ENCODE peak calls at places on chromosomes 4 and X, in seven cellular contexts. H, U, K, S, A, T and V are unnamed samples.

GRCh38 chrX:105463483-105463882 is 243.0 kb upstream of the TEX13A start:
- DNase-seq in A (no peak), U (no peak), H (no peak), K (no peak), S (no peak), T (no peak), V (no peak)

GRCh38 chr4:16866974-16867373 is 31.5 kb downstream of the LDB2 start:
- DNase-seq in K (no peak), T (no peak), U (no peak), H (no peak), A (no peak), S (no peak), V (no peak)

GRCh38 chr4:171130126-171130801 is 682.9 kb upstream of the GALNTL6 start:
- DNase-seq in H (no peak), U (no peak), A (no peak), K (no peak), T (no peak), S (no peak), V (no peak)

GRCh38 chrX:56068274-56068758 is 163.8 kb upstream of the KLF8 start:
- DNase-seq in T (no peak), H (no peak), S (no peak), A (no peak), U (no peak), K (no peak), V (no peak)

GRCh38 chr4:119632216-119632615 is 3.6 kb upstream of the PDE5A start:
- DNase-seq in U (no peak), T (no peak), S (no peak), K (no peak), A (no peak), H (no peak), V (no peak)

GRCh38 chr4:128847074-128847724 is 37.7 kb downstream of the JADE1 start:
- DNase-seq in T (no peak), K (no peak), U (no peak), S (peak; percentile 66), H (no peak), A (no peak), V (no peak)

GRCh38 chr4:177400030-177400429 is 42.2 kb downstream of the AGA start:
- DNase-seq in A (no peak), T (no peak), K (no peak), U (no peak), H (no peak), S (no peak), V (no peak)

GRCh38 chrX:129833153-129834004 is 10.3 kb downstream of the ZDHHC9 start:
- DNase-seq in S (no peak), H (no peak), T (no peak), A (no peak), K (no peak), U (no peak), V (no peak)

GRCh38 chr4:79917246-79917645 is 155.8 kb downstream of the ANTXR2 start:
- DNase-seq in T (no peak), S (peak; percentile 55), A (no peak), K (no peak), U (peak; percentile 22), H (no peak), V (no peak)

GRCh38 chrX:2609431-2610238 is 81.5 kb upstream of the CD99 start:
- DNase-seq in K (no peak), S (no peak), A (no peak), H (no peak), T (no peak), U (no peak), V (no peak)

GRCh38 chr4:99832313-99832712 is 15.7 kb downstream of the DAPP1 start:
- DNase-seq in H (no peak), U (no peak), A (no peak), T (no peak), S (no peak), K (no peak), V (no peak)

GRCh38 chrX:134025986-134026731 is 40.8 kb upstream of the GPC3 start:
- DNase-seq in H (no peak), S (no peak), T (no peak), K (no peak), U (no peak), A (no peak), V (no peak)

GRCh38 chrX:134604701-134605271 is 53.5 kb downstream of the PLAC1 start:
- DNase-seq in H (no peak), K (no peak), T (no peak), S (peak; percentile 37), U (no peak), A (no peak), V (peak; percentile 23)

GRCh38 chrX:103626855-103627254 is 1.9 kb upstream of the TCEAL1 start:
- DNase-seq in T (no peak), A (no peak), S (no peak), K (no peak), U (no peak), H (no peak), V (no peak)

GRCh38 chrX:77899081-77899828 is at the start of gene COX7B:
- DNase-seq in H (peak; percentile 56), S (peak; percentile 77), U (peak; percentile 75), T (peak; percentile 77), A (no peak), K (peak; percentile 91), V (peak; percentile 51)
- TF ChIP-seq CTCF in H (peak; percentile 41), S (peak; percentile 31), U (peak; percentile 16), T (peak; percentile 32), A (peak; percentile 39), K (peak; percentile 36), V (no peak)

GRCh38 chrX:40105016-40105790 is 7.4 kb upstream of the BCOR start:
- DNase-seq in S (peak; percentile 51), U (peak; percentile 57), A (no peak), H (peak; percentile 41), T (no peak), K (no peak), V (peak; percentile 59)

GRCh38 chrX:40107291-40108083 is 9.7 kb upstream of the BCOR start:
- DNase-seq in U (peak; percentile 72), T (no peak), S (peak; percentile 80), H (peak; percentile 40), K (no peak), A (no peak), V (peak; percentile 58)

GRCh38 chrX:40104649-40105015 is 6.9 kb upstream of the BCOR start:
- DNase-seq in U (peak; percentile 65), A (no peak), H (peak; percentile 51), K (no peak), T (no peak), S (peak; percentile 67), V (no peak)

GRCh38 chrX:40106677-40107290 is 9.0 kb upstream of the BCOR start:
- DNase-seq in T (no peak), U (no peak), S (no peak), K (no peak), A (no peak), H (no peak), V (no peak)

DNA sequence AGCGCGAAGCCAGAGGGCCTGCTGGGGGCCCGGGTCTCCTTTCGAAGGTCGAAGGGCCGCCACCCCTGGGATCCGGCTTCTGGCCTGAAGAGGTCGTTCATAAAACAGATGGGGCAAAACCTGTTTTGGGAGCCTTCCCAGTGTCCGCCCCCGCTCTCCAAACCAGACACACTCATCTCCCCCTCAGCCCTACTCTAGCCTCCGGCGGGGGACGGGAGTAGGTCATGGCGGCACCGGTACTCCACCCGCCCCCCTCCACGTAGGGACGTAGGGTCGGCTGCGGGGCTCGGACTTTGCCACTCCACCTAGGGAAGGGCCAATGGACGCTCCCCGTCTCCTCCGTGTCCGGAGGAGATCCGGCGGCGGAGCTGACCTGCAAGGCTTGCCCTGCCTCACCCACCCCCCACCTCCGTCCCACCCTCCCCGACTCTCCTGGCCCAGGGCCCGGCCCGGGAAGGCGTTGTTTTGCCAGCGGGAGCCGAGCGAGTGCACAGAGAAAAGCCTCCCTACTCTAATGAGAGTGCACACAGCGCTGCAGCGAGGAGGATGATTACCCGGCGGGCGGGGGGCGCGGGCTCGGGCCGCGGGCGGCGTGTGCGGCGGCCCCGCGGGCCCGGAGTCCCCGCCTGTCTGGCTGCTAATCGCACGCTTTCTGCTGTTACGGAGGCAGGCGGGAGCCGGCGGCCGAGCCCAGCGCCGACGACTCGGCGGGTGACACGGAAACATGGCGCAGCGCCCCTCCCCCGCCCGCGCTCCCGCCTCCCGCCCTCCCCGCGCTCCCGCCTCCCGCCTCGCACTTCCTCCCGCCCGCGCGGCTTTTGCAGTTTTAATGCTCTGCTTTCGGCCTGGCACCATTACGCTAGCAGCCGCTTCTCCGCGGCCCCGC is 8.3 kb upstream of the BCOR start:
- DNase-seq in T (peak; percentile 52), S (peak; percentile 73), H (peak; percentile 68), K (no peak), U (peak; percentile 78), A (no peak), V (peak; percentile 71)
- TF ChIP-seq POLR2A in T (no peak), S (no peak), H (no peak), K (no peak), U (peak; percentile 20), A (no peak), V (no peak)

GRCh38 chr4:8278421-8279287 is 9.1 kb downstream of the HTRA3 start:
- DNase-seq in H (peak; percentile 80), A (no peak), S (no peak), U (no peak), T (no peak), K (no peak), V (peak; percentile 65)

GRCh38 chr4:8275511-8275910 is 6.0 kb downstream of the HTRA3 start:
- DNase-seq in U (no peak), H (no peak), T (no peak), K (no peak), S (no peak), A (no peak), V (peak; percentile 56)

GRCh38 chr4:8276358-8277240 is 7.0 kb downstream of the HTRA3 start:
- DNase-seq in S (no peak), T (no peak), K (no peak), A (no peak), H (peak; percentile 64), U (no peak), V (peak; percentile 65)

GRCh38 chr4:8278009-8278395 is 8.4 kb downstream of the HTRA3 start:
- DNase-seq in A (no peak), H (no peak), S (no peak), U (no peak), T (no peak), K (no peak), V (no peak)

GRCh38 chr4:8277356-8278008 is 7.9 kb downstream of the HTRA3 start:
- DNase-seq in T (no peak), S (no peak), U (no peak), A (no peak), K (no peak), H (no peak), V (peak; percentile 36)
- TF ChIP-seq CTCF in T (no peak), S (no peak), U (no peak), A (no peak), K (no peak), H (no peak), V (no peak)

DNA sequence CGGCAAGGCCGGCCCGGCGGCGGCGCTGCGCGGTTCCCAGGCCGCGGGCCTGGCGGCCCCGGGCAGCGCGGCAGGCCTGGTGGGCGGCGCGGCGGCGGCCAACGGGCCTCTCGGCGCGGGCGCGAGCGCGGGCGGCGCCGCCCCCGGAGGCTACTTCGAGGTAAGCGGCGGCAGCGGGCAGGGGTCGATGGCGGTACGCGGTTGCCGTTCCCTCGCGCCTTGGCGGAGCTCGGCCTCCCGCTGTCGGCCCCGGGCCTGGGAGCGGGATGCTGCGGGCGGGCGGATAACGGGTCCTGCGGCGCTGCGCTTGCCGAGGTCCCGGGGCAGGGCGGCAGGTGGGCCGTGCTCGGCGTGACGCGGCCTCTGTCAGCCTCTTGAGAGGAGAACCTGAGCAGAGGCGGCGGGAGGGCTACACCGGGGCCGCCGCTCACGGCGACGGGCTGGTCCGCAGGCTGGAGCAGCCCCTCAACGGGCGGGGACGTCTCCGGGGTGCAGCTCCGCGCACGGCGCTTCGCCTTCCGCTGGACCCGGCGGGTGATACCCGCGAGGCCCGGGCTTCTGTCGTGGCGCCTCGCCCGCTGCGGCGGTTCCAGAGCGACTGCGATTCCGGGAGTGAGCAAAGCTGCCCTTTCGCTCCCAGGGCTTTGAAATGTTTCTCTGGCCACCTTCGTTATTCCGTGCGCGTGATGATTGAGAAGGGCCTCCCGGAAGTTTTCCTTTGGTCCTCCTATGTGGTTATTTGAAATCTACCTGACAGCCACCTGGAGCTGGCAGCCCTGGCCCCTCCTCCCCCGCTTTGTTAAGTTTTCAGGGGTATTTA is 774 bp downstream of the FAM193A start:
- DNase-seq in A (no peak), K (no peak), U (peak; percentile 50), S (peak; percentile 63), H (peak; percentile 47), T (no peak), V (peak; percentile 74)
- TF ChIP-seq POLR2A in A (no peak), K (no peak), U (peak; percentile 45), S (no peak), H (peak; percentile 29), T (no peak), V (no peak)